ENCODE peak calls at places on chromosomes 13 and 19, in seven cellular contexts. B is fibroblast of pulmonary artery; Y is naive thymus-derived CD4-positive, alpha-beta T cell; O is anterior cingulate cortex; P is fibroblast of villous mesenchyme; E is NCI-H345; K is non-pigmented ciliary epithelial cell. D is an unnamed sample.

GRCh38 chr19:48487944-48488343 is 18.8 kb downstream of the CYTH2 start:
- DNase-seq in B (peak), Y (no peak), O (no peak), P (no peak), E (no peak), K (no peak), D (peak)

GRCh38 chr13:47484564-47484963 is 516.5 kb downstream of the SUCLA2 start:
- DNase-seq in B (peak), Y (no peak), O (no peak), P (peak), E (peak), K (peak), D (peak)

GRCh38 chr19:13033819-13034611 is 38.7 kb downstream of the NFIX start:
- DNase-seq in B (peak), Y (no peak), O (no peak), P (no peak), E (peak), K (no peak), D (peak)

GRCh38 chr19:1671716-1672037 is 19.3 kb upstream of the TCF3 start:
- DNase-seq in B (no peak), Y (no peak), O (no peak), P (no peak), E (no peak), K (no peak), D (peak)

GRCh38 chr19:14979498-14980255 is at the start of gene SLC1A6:
- DNase-seq in B (no peak), Y (no peak), O (no peak), P (no peak), E (no peak), K (no peak), D (no peak)

GRCh38 chr19:14337510-14337909 is 43.7 kb upstream of the ADGRE5 start:
- DNase-seq in B (peak), Y (no peak), O (no peak), P (no peak), E (peak), K (no peak), D (peak)

GRCh38 chr19:11091343-11092153 is 2.3 kb downstream of the LDLR start:
- DNase-seq in B (peak), Y (peak), O (no peak), P (peak), E (no peak), K (peak), D (peak)

GRCh38 chr19:55519461-55520311 is 17.2 kb downstream of the SBK2 start:
- DNase-seq in B (peak), Y (no peak), O (no peak), P (peak), E (no peak), K (peak), D (peak)

GRCh38 chr19:19835560-19836038 is 14.0 kb upstream of the ZNF506 start:
- DNase-seq in B (no peak), Y (no peak), O (no peak), P (no peak), E (no peak), K (no peak), D (no peak)

GRCh38 chr13:44436589-44437337 is 63.1 kb downstream of the SERP2 start:
- DNase-seq in B (peak), Y (peak), O (peak), P (peak), E (peak), K (peak), D (peak)

GRCh38 chr19:33529094-33529676 is 7.6 kb upstream of the PEPD start:
- DNase-seq in B (no peak), Y (no peak), O (no peak), P (no peak), E (no peak), K (no peak), D (no peak)

GRCh38 chr13:49108204-49108603 is 111.9 kb upstream of the MLNR start:
- DNase-seq in B (no peak), Y (no peak), O (no peak), P (no peak), E (no peak), K (no peak), D (no peak)

GRCh38 chr19:47628058-47628771 is 19.3 kb downstream of the BICRA start:
- DNase-seq in B (no peak), Y (no peak), O (no peak), P (no peak), E (no peak), K (no peak), D (no peak)

D was measured in MCF 10A.